ENCODE peak calls at places on chromosomes 13 and 19, in six cellular contexts. One of them, this sample, is unnamed.

GRCh38 chr19:10998045-10998533 is 37.3 kb downstream of the SMARCA4 start:
- DNase-seq in T follicular helper cell: no peak
- DNase-seq in brain pericyte: peak
- DNase-seq in stimulated activated CD4-positive, alpha-beta T cell treated with anti-CD3 and anti-CD28 coated beads, Interleukin-2, amount 100 ng/mL, for 48 hours: no peak
- DNase-seq in ascending aorta: no peak
- DNase-seq in activated T-helper 1 cell treated with anti-CD3 and anti-CD28 coated beads, Interleukin-12 subunit alpha, Interleukin-12 subunit beta, Interleukin-2, Interleukin-4 antibody, amounts not matched to agents 30 ng/mL and 10 ng/mL and 1 ng/mL, durations not matched to agents 14 hours and 24 hours and 36 hours: no peak
- DNase-seq in this sample: no peak

GRCh38 chr19:31348416-31349159 is 648 bp downstream of the TSHZ3 start:
- DNase-seq in T follicular helper cell: no peak
- DNase-seq in brain pericyte: no peak
- DNase-seq in stimulated activated CD4-positive, alpha-beta T cell treated with anti-CD3 and anti-CD28 coated beads, Interleukin-2, amount 100 ng/mL, for 48 hours: no peak
- DNase-seq in ascending aorta: no peak
- DNase-seq in activated T-helper 1 cell treated with anti-CD3 and anti-CD28 coated beads, Interleukin-12 subunit alpha, Interleukin-12 subunit beta, Interleukin-2, Interleukin-4 antibody, amounts not matched to agents 30 ng/mL and 10 ng/mL and 1 ng/mL, durations not matched to agents 14 hours and 24 hours and 36 hours: no peak
- DNase-seq in this sample: no peak

GRCh38 chr13:86282450-86282849 is 483.2 kb upstream of the SLITRK6 start:
- DNase-seq in T follicular helper cell: no peak
- DNase-seq in brain pericyte: no peak
- DNase-seq in stimulated activated CD4-positive, alpha-beta T cell treated with anti-CD3 and anti-CD28 coated beads, Interleukin-2, amount 100 ng/mL, for 48 hours: no peak
- DNase-seq in ascending aorta: no peak
- DNase-seq in activated T-helper 1 cell treated with anti-CD3 and anti-CD28 coated beads, Interleukin-12 subunit alpha, Interleukin-12 subunit beta, Interleukin-2, Interleukin-4 antibody, amounts not matched to agents 30 ng/mL and 10 ng/mL and 1 ng/mL, durations not matched to agents 14 hours and 24 hours and 36 hours: no peak
- DNase-seq in this sample: no peak

GRCh38 chr19:31220540-31220939 is 128.7 kb downstream of the TSHZ3 start:
- DNase-seq in T follicular helper cell: no peak
- DNase-seq in brain pericyte: no peak
- DNase-seq in stimulated activated CD4-positive, alpha-beta T cell treated with anti-CD3 and anti-CD28 coated beads, Interleukin-2, amount 100 ng/mL, for 48 hours: no peak
- DNase-seq in ascending aorta: no peak
- DNase-seq in activated T-helper 1 cell treated with anti-CD3 and anti-CD28 coated beads, Interleukin-12 subunit alpha, Interleukin-12 subunit beta, Interleukin-2, Interleukin-4 antibody, amounts not matched to agents 30 ng/mL and 10 ng/mL and 1 ng/mL, durations not matched to agents 14 hours and 24 hours and 36 hours: peak
- DNase-seq in this sample: peak

GRCh38 chr13:51235756-51236564 is 13.8 kb downstream of the FAM124A start:
- DNase-seq in T follicular helper cell: no peak
- DNase-seq in brain pericyte: no peak
- DNase-seq in stimulated activated CD4-positive, alpha-beta T cell treated with anti-CD3 and anti-CD28 coated beads, Interleukin-2, amount 100 ng/mL, for 48 hours: no peak
- DNase-seq in ascending aorta: no peak
- DNase-seq in activated T-helper 1 cell treated with anti-CD3 and anti-CD28 coated beads, Interleukin-12 subunit alpha, Interleukin-12 subunit beta, Interleukin-2, Interleukin-4 antibody, amounts not matched to agents 30 ng/mL and 10 ng/mL and 1 ng/mL, durations not matched to agents 14 hours and 24 hours and 36 hours: no peak
- DNase-seq in this sample: no peak

GRCh38 chr19:19866599-19867248 is 1.0 kb downstream of the ZNF253 start:
- DNase-seq in T follicular helper cell: peak
- DNase-seq in brain pericyte: no peak
- DNase-seq in stimulated activated CD4-positive, alpha-beta T cell treated with anti-CD3 and anti-CD28 coated beads, Interleukin-2, amount 100 ng/mL, for 48 hours: peak
- DNase-seq in ascending aorta: no peak
- DNase-seq in activated T-helper 1 cell treated with anti-CD3 and anti-CD28 coated beads, Interleukin-12 subunit alpha, Interleukin-12 subunit beta, Interleukin-2, Interleukin-4 antibody, amounts not matched to agents 30 ng/mL and 10 ng/mL and 1 ng/mL, durations not matched to agents 14 hours and 24 hours and 36 hours: peak
- DNase-seq in this sample: peak

GRCh38 chr13:48843630-48844380 is 131.9 kb upstream of the FNDC3A start:
- DNase-seq in T follicular helper cell: no peak
- DNase-seq in brain pericyte: no peak
- DNase-seq in stimulated activated CD4-positive, alpha-beta T cell treated with anti-CD3 and anti-CD28 coated beads, Interleukin-2, amount 100 ng/mL, for 48 hours: no peak
- DNase-seq in ascending aorta: no peak
- DNase-seq in activated T-helper 1 cell treated with anti-CD3 and anti-CD28 coated beads, Interleukin-12 subunit alpha, Interleukin-12 subunit beta, Interleukin-2, Interleukin-4 antibody, amounts not matched to agents 30 ng/mL and 10 ng/mL and 1 ng/mL, durations not matched to agents 14 hours and 24 hours and 36 hours: no peak
- DNase-seq in this sample: no peak

GRCh38 chr19:13850910-13851753 is 25.8 kb upstream of the NANOS3 start:
- DNase-seq in T follicular helper cell: peak
- DNase-seq in brain pericyte: peak
- DNase-seq in stimulated activated CD4-positive, alpha-beta T cell treated with anti-CD3 and anti-CD28 coated beads, Interleukin-2, amount 100 ng/mL, for 48 hours: no peak
- DNase-seq in ascending aorta: peak
- DNase-seq in activated T-helper 1 cell treated with anti-CD3 and anti-CD28 coated beads, Interleukin-12 subunit alpha, Interleukin-12 subunit beta, Interleukin-2, Interleukin-4 antibody, amounts not matched to agents 30 ng/mL and 10 ng/mL and 1 ng/mL, durations not matched to agents 14 hours and 24 hours and 36 hours: no peak
- DNase-seq in this sample: no peak

GRCh38 chr13:43785166-43785680 is 1.5 kb downstream of the ENOX1 start:
- DNase-seq in T follicular helper cell: no peak
- DNase-seq in brain pericyte: no peak
- DNase-seq in stimulated activated CD4-positive, alpha-beta T cell treated with anti-CD3 and anti-CD28 coated beads, Interleukin-2, amount 100 ng/mL, for 48 hours: no peak
- DNase-seq in ascending aorta: no peak
- DNase-seq in activated T-helper 1 cell treated with anti-CD3 and anti-CD28 coated beads, Interleukin-12 subunit alpha, Interleukin-12 subunit beta, Interleukin-2, Interleukin-4 antibody, amounts not matched to agents 30 ng/mL and 10 ng/mL and 1 ng/mL, durations not matched to agents 14 hours and 24 hours and 36 hours: no peak
- DNase-seq in this sample: no peak

GRCh38 chr19:4343056-4343844 is at the start of gene MPND:
- DNase-seq in T follicular helper cell: peak
- DNase-seq in brain pericyte: no peak
- DNase-seq in stimulated activated CD4-positive, alpha-beta T cell treated with anti-CD3 and anti-CD28 coated beads, Interleukin-2, amount 100 ng/mL, for 48 hours: peak
- DNase-seq in ascending aorta: peak
- DNase-seq in activated T-helper 1 cell treated with anti-CD3 and anti-CD28 coated beads, Interleukin-12 subunit alpha, Interleukin-12 subunit beta, Interleukin-2, Interleukin-4 antibody, amounts not matched to agents 30 ng/mL and 10 ng/mL and 1 ng/mL, durations not matched to agents 14 hours and 24 hours and 36 hours: peak
- DNase-seq in this sample: peak

GRCh38 chr13:66933994-66934393 is 296.1 kb downstream of the PCDH9 start:
- DNase-seq in T follicular helper cell: no peak
- DNase-seq in brain pericyte: no peak
- DNase-seq in stimulated activated CD4-positive, alpha-beta T cell treated with anti-CD3 and anti-CD28 coated beads, Interleukin-2, amount 100 ng/mL, for 48 hours: no peak
- DNase-seq in ascending aorta: no peak
- DNase-seq in activated T-helper 1 cell treated with anti-CD3 and anti-CD28 coated beads, Interleukin-12 subunit alpha, Interleukin-12 subunit beta, Interleukin-2, Interleukin-4 antibody, amounts not matched to agents 30 ng/mL and 10 ng/mL and 1 ng/mL, durations not matched to agents 14 hours and 24 hours and 36 hours: no peak
- DNase-seq in this sample: no peak

GRCh38 chr13:41383400-41383799 is 72.3 kb downstream of the NAA16 start:
- DNase-seq in T follicular helper cell: no peak
- DNase-seq in brain pericyte: no peak
- DNase-seq in stimulated activated CD4-positive, alpha-beta T cell treated with anti-CD3 and anti-CD28 coated beads, Interleukin-2, amount 100 ng/mL, for 48 hours: no peak
- DNase-seq in ascending aorta: no peak
- DNase-seq in activated T-helper 1 cell treated with anti-CD3 and anti-CD28 coated beads, Interleukin-12 subunit alpha, Interleukin-12 subunit beta, Interleukin-2, Interleukin-4 antibody, amounts not matched to agents 30 ng/mL and 10 ng/mL and 1 ng/mL, durations not matched to agents 14 hours and 24 hours and 36 hours: no peak
- DNase-seq in this sample: no peak

GRCh38 chr13:94251801-94252200 is 227.7 kb downstream of the DCT start:
- DNase-seq in T follicular helper cell: no peak
- DNase-seq in brain pericyte: peak
- DNase-seq in stimulated activated CD4-positive, alpha-beta T cell treated with anti-CD3 and anti-CD28 coated beads, Interleukin-2, amount 100 ng/mL, for 48 hours: no peak
- DNase-seq in ascending aorta: no peak
- DNase-seq in activated T-helper 1 cell treated with anti-CD3 and anti-CD28 coated beads, Interleukin-12 subunit alpha, Interleukin-12 subunit beta, Interleukin-2, Interleukin-4 antibody, amounts not matched to agents 30 ng/mL and 10 ng/mL and 1 ng/mL, durations not matched to agents 14 hours and 24 hours and 36 hours: no peak
- DNase-seq in this sample: no peak

GRCh38 chr13:48159436-48160225 is 64.7 kb upstream of the MED4 start:
- DNase-seq in T follicular helper cell: no peak
- DNase-seq in brain pericyte: no peak
- DNase-seq in stimulated activated CD4-positive, alpha-beta T cell treated with anti-CD3 and anti-CD28 coated beads, Interleukin-2, amount 100 ng/mL, for 48 hours: no peak
- DNase-seq in ascending aorta: no peak
- DNase-seq in activated T-helper 1 cell treated with anti-CD3 and anti-CD28 coated beads, Interleukin-12 subunit alpha, Interleukin-12 subunit beta, Interleukin-2, Interleukin-4 antibody, amounts not matched to agents 30 ng/mL and 10 ng/mL and 1 ng/mL, durations not matched to agents 14 hours and 24 hours and 36 hours: no peak
- DNase-seq in this sample: no peak

GRCh38 chr19:40783711-40784110 is 5.7 kb downstream of the RAB4B start:
- DNase-seq in T follicular helper cell: no peak
- DNase-seq in brain pericyte: no peak
- DNase-seq in stimulated activated CD4-positive, alpha-beta T cell treated with anti-CD3 and anti-CD28 coated beads, Interleukin-2, amount 100 ng/mL, for 48 hours: no peak
- DNase-seq in ascending aorta: no peak
- DNase-seq in activated T-helper 1 cell treated with anti-CD3 and anti-CD28 coated beads, Interleukin-12 subunit alpha, Interleukin-12 subunit beta, Interleukin-2, Interleukin-4 antibody, amounts not matched to agents 30 ng/mL and 10 ng/mL and 1 ng/mL, durations not matched to agents 14 hours and 24 hours and 36 hours: no peak
- DNase-seq in this sample: no peak

GRCh38 chr13:40665061-40665753 is 1.2 kb downstream of the FOXO1 start:
- DNase-seq in T follicular helper cell: peak
- DNase-seq in brain pericyte: no peak
- DNase-seq in stimulated activated CD4-positive, alpha-beta T cell treated with anti-CD3 and anti-CD28 coated beads, Interleukin-2, amount 100 ng/mL, for 48 hours: peak
- DNase-seq in ascending aorta: no peak
- DNase-seq in activated T-helper 1 cell treated with anti-CD3 and anti-CD28 coated beads, Interleukin-12 subunit alpha, Interleukin-12 subunit beta, Interleukin-2, Interleukin-4 antibody, amounts not matched to agents 30 ng/mL and 10 ng/mL and 1 ng/mL, durations not matched to agents 14 hours and 24 hours and 36 hours: no peak
- DNase-seq in this sample: no peak

GRCh38 chr19:52946322-52947310 is 16.1 kb downstream of the ZNF816 start:
- DNase-seq in T follicular helper cell: no peak
- DNase-seq in brain pericyte: no peak
- DNase-seq in stimulated activated CD4-positive, alpha-beta T cell treated with anti-CD3 and anti-CD28 coated beads, Interleukin-2, amount 100 ng/mL, for 48 hours: no peak
- DNase-seq in ascending aorta: no peak
- DNase-seq in activated T-helper 1 cell treated with anti-CD3 and anti-CD28 coated beads, Interleukin-12 subunit alpha, Interleukin-12 subunit beta, Interleukin-2, Interleukin-4 antibody, amounts not matched to agents 30 ng/mL and 10 ng/mL and 1 ng/mL, durations not matched to agents 14 hours and 24 hours and 36 hours: no peak
- DNase-seq in this sample: no peak

GRCh38 chr13:51838235-51838846 is 6.6 kb downstream of the TMEM272 start:
- DNase-seq in T follicular helper cell: no peak
- DNase-seq in brain pericyte: no peak
- DNase-seq in stimulated activated CD4-positive, alpha-beta T cell treated with anti-CD3 and anti-CD28 coated beads, Interleukin-2, amount 100 ng/mL, for 48 hours: no peak
- DNase-seq in ascending aorta: no peak
- DNase-seq in activated T-helper 1 cell treated with anti-CD3 and anti-CD28 coated beads, Interleukin-12 subunit alpha, Interleukin-12 subunit beta, Interleukin-2, Interleukin-4 antibody, amounts not matched to agents 30 ng/mL and 10 ng/mL and 1 ng/mL, durations not matched to agents 14 hours and 24 hours and 36 hours: no peak
- DNase-seq in this sample: no peak

GRCh38 chr19:8484331-8484894 is 18.0 kb downstream of the PRAM1 start:
- DNase-seq in T follicular helper cell: no peak
- DNase-seq in brain pericyte: no peak
- DNase-seq in stimulated activated CD4-positive, alpha-beta T cell treated with anti-CD3 and anti-CD28 coated beads, Interleukin-2, amount 100 ng/mL, for 48 hours: no peak
- DNase-seq in ascending aorta: peak
- DNase-seq in activated T-helper 1 cell treated with anti-CD3 and anti-CD28 coated beads, Interleukin-12 subunit alpha, Interleukin-12 subunit beta, Interleukin-2, Interleukin-4 antibody, amounts not matched to agents 30 ng/mL and 10 ng/mL and 1 ng/mL, durations not matched to agents 14 hours and 24 hours and 36 hours: no peak
- DNase-seq in this sample: no peak

GRCh38 chr19:16623066-16623465 is 4.9 kb downstream of the MED26 start:
- DNase-seq in T follicular helper cell: no peak
- DNase-seq in brain pericyte: no peak
- DNase-seq in stimulated activated CD4-positive, alpha-beta T cell treated with anti-CD3 and anti-CD28 coated beads, Interleukin-2, amount 100 ng/mL, for 48 hours: no peak
- DNase-seq in ascending aorta: no peak
- DNase-seq in activated T-helper 1 cell treated with anti-CD3 and anti-CD28 coated beads, Interleukin-12 subunit alpha, Interleukin-12 subunit beta, Interleukin-2, Interleukin-4 antibody, amounts not matched to agents 30 ng/mL and 10 ng/mL and 1 ng/mL, durations not matched to agents 14 hours and 24 hours and 36 hours: no peak
- DNase-seq in this sample: no peak

GRCh38 chr19:46192990-46193650 is 36.4 kb upstream of the IGFL1 start:
- DNase-seq in T follicular helper cell: no peak
- DNase-seq in brain pericyte: no peak
- DNase-seq in stimulated activated CD4-positive, alpha-beta T cell treated with anti-CD3 and anti-CD28 coated beads, Interleukin-2, amount 100 ng/mL, for 48 hours: no peak
- DNase-seq in ascending aorta: no peak
- DNase-seq in activated T-helper 1 cell treated with anti-CD3 and anti-CD28 coated beads, Interleukin-12 subunit alpha, Interleukin-12 subunit beta, Interleukin-2, Interleukin-4 antibody, amounts not matched to agents 30 ng/mL and 10 ng/mL and 1 ng/mL, durations not matched to agents 14 hours and 24 hours and 36 hours: no peak
- DNase-seq in this sample: no peak

GRCh38 chr13:95707442-95708389 is 30.8 kb downstream of the DNAJC3 start:
- DNase-seq in T follicular helper cell: no peak
- DNase-seq in brain pericyte: no peak
- DNase-seq in stimulated activated CD4-positive, alpha-beta T cell treated with anti-CD3 and anti-CD28 coated beads, Interleukin-2, amount 100 ng/mL, for 48 hours: no peak
- DNase-seq in ascending aorta: no peak
- DNase-seq in activated T-helper 1 cell treated with anti-CD3 and anti-CD28 coated beads, Interleukin-12 subunit alpha, Interleukin-12 subunit beta, Interleukin-2, Interleukin-4 antibody, amounts not matched to agents 30 ng/mL and 10 ng/mL and 1 ng/mL, durations not matched to agents 14 hours and 24 hours and 36 hours: no peak
- DNase-seq in this sample: no peak

GRCh38 chr19:53545271-53546065 is 7.5 kb downstream of the ZNF331 start:
- DNase-seq in T follicular helper cell: no peak
- DNase-seq in brain pericyte: no peak
- DNase-seq in stimulated activated CD4-positive, alpha-beta T cell treated with anti-CD3 and anti-CD28 coated beads, Interleukin-2, amount 100 ng/mL, for 48 hours: no peak
- DNase-seq in ascending aorta: no peak
- DNase-seq in activated T-helper 1 cell treated with anti-CD3 and anti-CD28 coated beads, Interleukin-12 subunit alpha, Interleukin-12 subunit beta, Interleukin-2, Interleukin-4 antibody, amounts not matched to agents 30 ng/mL and 10 ng/mL and 1 ng/mL, durations not matched to agents 14 hours and 24 hours and 36 hours: no peak
- DNase-seq in this sample: no peak

GRCh38 chr19:1266116-1266817 is 2.9 kb upstream of the CIRBP start:
- DNase-seq in T follicular helper cell: peak
- DNase-seq in brain pericyte: no peak
- DNase-seq in stimulated activated CD4-positive, alpha-beta T cell treated with anti-CD3 and anti-CD28 coated beads, Interleukin-2, amount 100 ng/mL, for 48 hours: peak
- DNase-seq in ascending aorta: no peak
- DNase-seq in activated T-helper 1 cell treated with anti-CD3 and anti-CD28 coated beads, Interleukin-12 subunit alpha, Interleukin-12 subunit beta, Interleukin-2, Interleukin-4 antibody, amounts not matched to agents 30 ng/mL and 10 ng/mL and 1 ng/mL, durations not matched to agents 14 hours and 24 hours and 36 hours: peak
- DNase-seq in this sample: no peak

GRCh38 chr19:45958763-45959516 is 14.7 kb downstream of the NOVA2 start:
- DNase-seq in T follicular helper cell: no peak
- DNase-seq in brain pericyte: no peak
- DNase-seq in stimulated activated CD4-positive, alpha-beta T cell treated with anti-CD3 and anti-CD28 coated beads, Interleukin-2, amount 100 ng/mL, for 48 hours: no peak
- DNase-seq in ascending aorta: no peak
- DNase-seq in activated T-helper 1 cell treated with anti-CD3 and anti-CD28 coated beads, Interleukin-12 subunit alpha, Interleukin-12 subunit beta, Interleukin-2, Interleukin-4 antibody, amounts not matched to agents 30 ng/mL and 10 ng/mL and 1 ng/mL, durations not matched to agents 14 hours and 24 hours and 36 hours: no peak
- DNase-seq in this sample: no peak

GRCh38 chr13:109724603-109725002 is 61.8 kb downstream of the IRS2 start:
- DNase-seq in T follicular helper cell: no peak
- DNase-seq in brain pericyte: no peak
- DNase-seq in stimulated activated CD4-positive, alpha-beta T cell treated with anti-CD3 and anti-CD28 coated beads, Interleukin-2, amount 100 ng/mL, for 48 hours: no peak
- DNase-seq in ascending aorta: no peak
- DNase-seq in activated T-helper 1 cell treated with anti-CD3 and anti-CD28 coated beads, Interleukin-12 subunit alpha, Interleukin-12 subunit beta, Interleukin-2, Interleukin-4 antibody, amounts not matched to agents 30 ng/mL and 10 ng/mL and 1 ng/mL, durations not matched to agents 14 hours and 24 hours and 36 hours: no peak
- DNase-seq in this sample: no peak

GRCh38 chr19:3062165-3063105 is at the start of gene TLE5:
- DNase-seq in T follicular helper cell: peak
- DNase-seq in brain pericyte: no peak
- DNase-seq in stimulated activated CD4-positive, alpha-beta T cell treated with anti-CD3 and anti-CD28 coated beads, Interleukin-2, amount 100 ng/mL, for 48 hours: peak
- DNase-seq in ascending aorta: no peak
- DNase-seq in activated T-helper 1 cell treated with anti-CD3 and anti-CD28 coated beads, Interleukin-12 subunit alpha, Interleukin-12 subunit beta, Interleukin-2, Interleukin-4 antibody, amounts not matched to agents 30 ng/mL and 10 ng/mL and 1 ng/mL, durations not matched to agents 14 hours and 24 hours and 36 hours: peak
- DNase-seq in this sample: no peak

GRCh38 chr13:74550039-74550438 is 415.8 kb upstream of the KLF12 start:
- DNase-seq in T follicular helper cell: no peak
- DNase-seq in brain pericyte: no peak
- DNase-seq in stimulated activated CD4-positive, alpha-beta T cell treated with anti-CD3 and anti-CD28 coated beads, Interleukin-2, amount 100 ng/mL, for 48 hours: no peak
- DNase-seq in ascending aorta: no peak
- DNase-seq in activated T-helper 1 cell treated with anti-CD3 and anti-CD28 coated beads, Interleukin-12 subunit alpha, Interleukin-12 subunit beta, Interleukin-2, Interleukin-4 antibody, amounts not matched to agents 30 ng/mL and 10 ng/mL and 1 ng/mL, durations not matched to agents 14 hours and 24 hours and 36 hours: no peak
- DNase-seq in this sample: peak

GRCh38 chr13:74978596-74978995 is 503.4 kb downstream of the TBC1D4 start:
- DNase-seq in T follicular helper cell: no peak
- DNase-seq in brain pericyte: no peak
- DNase-seq in stimulated activated CD4-positive, alpha-beta T cell treated with anti-CD3 and anti-CD28 coated beads, Interleukin-2, amount 100 ng/mL, for 48 hours: no peak
- DNase-seq in ascending aorta: no peak
- DNase-seq in activated T-helper 1 cell treated with anti-CD3 and anti-CD28 coated beads, Interleukin-12 subunit alpha, Interleukin-12 subunit beta, Interleukin-2, Interleukin-4 antibody, amounts not matched to agents 30 ng/mL and 10 ng/mL and 1 ng/mL, durations not matched to agents 14 hours and 24 hours and 36 hours: no peak
- DNase-seq in this sample: no peak